ENCODE peak calls at places on chromosomes 4 and X, in six cellular contexts. U is astrocyte of the cerebellum, E is tibial artery, S is choroid plexus epithelial cell, W is heart left ventricle, Q is DND-41. K is an unnamed sample.
A peak's percentile ranks its signal among the peaks of the same experiment; 100 is the strongest.

GRCh38 chr4:152735302-152735917 is 44.1 kb downstream of the TIGD4 start:
- DNase-seq in U (peak; percentile 16), E (no peak), S (peak; percentile 60), W (no peak), Q (no peak), K (peak; percentile 35)

GRCh38 chr4:150012851-150013360 is 65.3 kb upstream of the DCLK2 start:
- DNase-seq in U (no peak), E (no peak), S (no peak), W (no peak), Q (no peak), K (no peak)

GRCh38 chrX:130793966-130794365 is 109.0 kb downstream of the ENOX2 start:
- DNase-seq in U (no peak), E (no peak), S (no peak), W (no peak), Q (no peak), K (no peak)

GRCh38 chrX:129626026-129626425 is 28.7 kb downstream of the APLN start:
- DNase-seq in U (no peak), E (no peak), S (no peak), W (no peak), Q (no peak), K (no peak)

GRCh38 chr4:4825431-4825830 is 34.0 kb upstream of the MSX1 start:
- DNase-seq in U (no peak), E (no peak), S (no peak), W (no peak), Q (no peak), K (no peak)

GRCh38 chrX:38103857-38104812 is 97.8 kb downstream of the SYTL5 start:
- DNase-seq in U (no peak), E (no peak), S (no peak), W (no peak), Q (no peak), K (no peak)

GRCh38 chr4:68872442-68873217 is 56.8 kb downstream of the UGT2B10 start:
- DNase-seq in U (no peak), E (no peak), S (no peak), W (no peak), Q (no peak), K (no peak)

GRCh38 chrX:106331606-106332005 is 163.5 kb downstream of the PWWP3B start:
- DNase-seq in U (no peak), E (no peak), S (peak; percentile 3), W (no peak), Q (no peak), K (no peak)

GRCh38 chrX:154440623-154441357 is 3.2 kb upstream of the FAM50A start:
- DNase-seq in U (no peak), E (no peak), S (no peak), W (no peak), Q (no peak), K (no peak)

GRCh38 chr4:169136330-169136729 is 126.3 kb upstream of the CBR4 start:
- DNase-seq in U (no peak), E (no peak), S (no peak), W (no peak), Q (no peak), K (no peak)

GRCh38 chr4:94582517-94582916 is 130.8 kb downstream of the PDLIM5 start:
- DNase-seq in U (no peak), E (no peak), S (peak; percentile 81), W (no peak), Q (no peak), K (no peak)

GRCh38 chr4:101977096-101977495 is 186.6 kb downstream of the BANK1 start:
- DNase-seq in U (peak; percentile 95), E (no peak), S (peak; percentile 98), W (no peak), Q (no peak), K (no peak)

GRCh38 chr4:71239365-71239764 is 99.5 kb upstream of the SLC4A4 start:
- DNase-seq in U (peak; percentile 34), E (no peak), S (peak; percentile 29), W (no peak), Q (no peak), K (no peak)

GRCh38 chrX:63657821-63658220 is 127.2 kb downstream of the ARHGEF9 start:
- DNase-seq in U (peak; percentile 26), E (peak; percentile 88), S (peak; percentile 87), W (peak; percentile 60), Q (no peak), K (no peak)

GRCh38 chrX:56029691-56030090 is 202.5 kb upstream of the KLF8 start:
- DNase-seq in U (no peak), E (no peak), S (no peak), W (no peak), Q (no peak), K (no peak)

GRCh38 chr4:127505203-127505602 is 127.6 kb upstream of the INTU start:
- DNase-seq in U (peak; percentile 88), E (no peak), S (peak; percentile 93), W (no peak), Q (no peak), K (no peak)

GRCh38 chrX:9644335-9644734 is 121.3 kb downstream of the GPR143 start:
- DNase-seq in U (no peak), E (no peak), S (no peak), W (no peak), Q (peak; percentile 75), K (peak; percentile 83)

GRCh38 chr4:145153181-145153903 is 27.0 kb downstream of the OTUD4 start:
- DNase-seq in U (no peak), E (no peak), S (no peak), W (no peak), Q (no peak), K (no peak)

GRCh38 chrX:20567108-20567507 is 300.4 kb upstream of the RPS6KA3 start:
- DNase-seq in U (no peak), E (no peak), S (no peak), W (no peak), Q (no peak), K (no peak)

GRCh38 chr4:74545488-74545887 is 100.6 kb downstream of the AREG start:
- DNase-seq in U (no peak), E (peak; percentile 64), S (peak; percentile 53), W (no peak), Q (no peak), K (no peak)

GRCh38 chr4:82128355-82128754 is 245.4 kb downstream of the HNRNPD start:
- DNase-seq in U (no peak), E (no peak), S (no peak), W (no peak), Q (no peak), K (no peak)

GRCh38 chrX:124829930-124830329 is 483.6 kb downstream of the SH2D1A start:
- DNase-seq in U (no peak), E (no peak), S (no peak), W (no peak), Q (no peak), K (no peak)

GRCh38 chr4:17347445-17347844 is 164.4 kb downstream of the QDPR start:
- DNase-seq in U (peak; percentile 11), E (no peak), S (peak; percentile 59), W (no peak), Q (peak; percentile 45), K (peak; percentile 24)

GRCh38 chr4:184384056-184384809 is 90.1 kb downstream of the IRF2 start:
- DNase-seq in U (peak; percentile 89), E (no peak), S (peak; percentile 99), W (no peak), Q (peak; percentile 75), K (peak; percentile 85)

GRCh38 chr4:151744614-151745013 is 16.2 kb downstream of the GATB start:
- DNase-seq in U (peak; percentile 86), E (no peak), S (peak; percentile 96), W (no peak), Q (no peak), K (no peak)

GRCh38 chr4:24888475-24888874 is 24.4 kb downstream of the CCDC149 start:
- DNase-seq in U (no peak), E (no peak), S (no peak), W (no peak), Q (no peak), K (no peak)

GRCh38 chrX:134244043-134244442 is 7.1 kb downstream of the CCDC160 start:
- DNase-seq in U (peak; percentile 13), E (no peak), S (peak; percentile 72), W (no peak), Q (no peak), K (no peak)

GRCh38 chr4:119025916-119026661 is 109.5 kb upstream of the MYOZ2 start:
- DNase-seq in U (peak; percentile 34), E (peak; percentile 78), S (peak; percentile 97), W (no peak), Q (no peak), K (no peak)
- H3K4me3 ChIP-seq in U (no peak overlapping the region), E (peak overlapping the region; percentile 55), S (no peak overlapping the region), W (peak overlapping the region; percentile 7), Q (no peak overlapping the region), K (no peak overlapping the region)

DNA sequence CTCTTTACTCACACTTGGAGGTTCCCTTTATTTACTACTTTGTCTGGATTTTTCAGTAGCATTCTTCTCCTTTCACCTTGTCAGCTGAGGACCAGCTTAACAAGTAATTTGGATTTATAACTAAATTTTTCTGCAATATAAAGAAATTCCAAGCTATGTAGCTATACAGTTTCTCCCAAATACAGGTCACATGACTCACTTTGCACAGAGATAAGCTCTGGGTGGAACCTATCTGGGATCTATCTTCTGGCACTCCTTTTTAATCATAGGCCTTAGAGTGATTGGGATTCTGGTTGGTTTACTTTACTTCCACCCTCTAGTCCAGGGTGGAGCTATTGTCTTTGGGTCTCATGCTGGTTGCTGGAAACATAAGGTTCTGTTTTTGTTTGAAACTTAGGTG is 34.9 kb upstream of the STK26 start:
- DNase-seq in U (no peak), E (no peak), S (no peak), W (no peak), Q (no peak), K (no peak)
- H3K4me3 ChIP-seq in U (no peak overlapping the region), E (no peak overlapping the region), S (no peak overlapping the region), W (no peak overlapping the region), Q (no peak overlapping the region), K (no peak overlapping the region)

GRCh38 chrX:148310402-148311200 is 189.8 kb upstream of the AFF2 start:
- DNase-seq in U (no peak), E (no peak), S (no peak), W (no peak), Q (peak; percentile 87), K (peak; percentile 97)

GRCh38 chrX:148311544-148311943 is 188.9 kb upstream of the AFF2 start:
- DNase-seq in U (no peak), E (no peak), S (no peak), W (no peak), Q (peak; percentile 48), K (peak; percentile 83)

DNA sequence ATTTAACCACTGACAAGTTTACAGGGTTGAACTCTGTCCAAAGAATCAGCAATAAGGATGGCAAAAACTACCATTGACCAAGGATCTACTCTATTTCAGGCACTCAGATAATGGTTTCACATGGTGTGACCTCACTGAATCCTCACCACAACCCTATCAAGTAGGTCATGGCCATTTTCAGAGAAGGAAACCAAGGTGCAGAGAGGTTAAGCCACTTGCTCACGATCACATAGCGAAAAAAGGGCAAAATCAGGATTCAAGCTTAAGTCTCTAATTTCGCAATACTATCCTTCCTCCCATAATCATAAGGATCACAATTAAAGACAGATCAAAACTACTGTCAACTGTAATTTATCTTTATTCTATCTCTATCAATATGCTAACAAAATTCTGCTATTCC is 191.0 kb upstream of the AFF2 start:
- DNase-seq in U (no peak), E (no peak), S (no peak), W (no peak), Q (no peak), K (no peak)
- H3K4me3 ChIP-seq in U (no peak overlapping the region), E (no peak overlapping the region), S (no peak overlapping the region), W (no peak overlapping the region), Q (no peak overlapping the region), K (no peak overlapping the region)

DNA sequence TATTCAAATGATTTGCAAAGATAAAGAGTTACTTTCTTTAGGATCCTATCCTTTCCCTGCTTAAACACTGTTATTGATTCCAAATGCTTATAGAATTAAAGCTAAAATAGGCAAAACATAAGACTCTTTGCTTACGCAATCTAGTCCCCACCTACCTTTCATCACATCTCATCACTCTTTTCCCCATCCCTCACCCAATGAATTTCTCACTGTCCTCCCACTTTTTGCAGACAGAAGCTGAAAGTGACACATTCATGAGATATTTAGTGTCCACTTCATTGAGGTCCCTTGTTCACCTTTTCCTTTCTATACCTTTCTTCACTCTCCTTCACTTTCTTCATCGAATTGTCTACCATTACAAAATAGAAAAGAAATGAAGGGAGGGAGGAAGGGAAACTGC is 424 bp downstream of the SATL1 start:
- DNase-seq in U (no peak), E (no peak), S (peak; percentile 9), W (no peak), Q (no peak), K (no peak)
- H3K4me3 ChIP-seq in U (peak overlapping the region; percentile 72), E (peak overlapping the region; percentile 64), S (peak overlapping the region; percentile 70), W (no peak overlapping the region), Q (peak overlapping the region; percentile 20), K (peak overlapping the region; percentile 79)

K was measured in Jurkat, Clone E6-1.